ENCODE peak calls at places on chromosomes 3 and 15, in nine cellular contexts. V is adrenal gland, R is transverse colon, T is Peyer's patch, W is breast epithelium, O is body of pancreas, C is stomach, G is ovary, M is prostate gland. X is an unnamed sample. For H3K4me1, the result is how much of the 10 kb centered on the place peaks cover.

GRCh38 chr3:38150780-38151528 is 12.5 kb downstream of the MYD88 start:
- DNase-seq in O (no peak), W (no peak), V (no peak), T (peak), M (no peak), G (no peak), C (no peak), R (no peak), X (no peak)

GRCh38 chr3:175475765-175476164 is 616.6 kb downstream of the NAALADL2 start:
- DNase-seq in T (no peak), C (no peak), O (no peak), V (no peak), R (no peak), G (no peak), M (no peak), W (no peak), X (no peak)

GRCh38 chr3:52820741-52821140 is 9.7 kb downstream of the ITIH4 start:
- DNase-seq in C (no peak), O (peak), T (no peak), G (no peak), V (no peak), R (no peak), M (no peak), W (no peak), X (no peak)

GRCh38 chr3:145798005-145798404 is 363.0 kb downstream of the PLOD2 start:
- DNase-seq in C (peak), M (no peak), T (no peak), W (no peak), G (no peak), O (peak), R (no peak), V (no peak), X (no peak)

GRCh38 chr3:16545413-16546185 is 32.1 kb upstream of the RFTN1 start:
- DNase-seq in C (no peak), T (no peak), R (no peak), O (no peak), G (no peak), M (no peak), V (no peak), W (no peak), X (no peak)

GRCh38 chr15:50138391-50138790 is 19.4 kb upstream of the ATP8B4 start:
- DNase-seq in V (no peak), T (no peak), C (no peak), M (no peak), O (no peak), G (no peak), W (no peak), R (no peak), X (no peak)

GRCh38 chr3:99925584-99925983 is 107.9 kb downstream of the CMSS1 start:
- DNase-seq in R (peak), T (no peak), C (peak), M (peak), W (no peak), V (peak), G (peak), O (peak), X (no peak)

GRCh38 chr3:120098710-120099109 is 4.5 kb upstream of the GSK3B start:
- DNase-seq in M (peak), O (no peak), G (no peak), C (no peak), W (no peak), V (no peak), R (no peak), T (no peak), X (no peak)

GRCh38 chr3:144564011-144564410 is 592.4 kb downstream of the DIPK2A start:
- DNase-seq in C (no peak), M (no peak), V (no peak), T (no peak), W (no peak), O (no peak), R (no peak), G (no peak), X (no peak)

GRCh38 chr15:31392761-31393401 is 66.2 kb downstream of the KLF13 start:
- DNase-seq in G (no peak), T (no peak), R (peak), V (peak), O (peak), C (peak), M (no peak), W (no peak), X (no peak)

GRCh38 chr3:128222771-128223386 is 69.6 kb downstream of the EEFSEC start:
- DNase-seq in R (no peak), W (no peak), O (no peak), T (no peak), M (no peak), G (no peak), C (no peak), V (no peak), X (no peak)

GRCh38 chr3:133926736-133927542 is 31.3 kb upstream of the RAB6B start:
- DNase-seq in R (no peak), V (no peak), M (no peak), C (no peak), W (no peak), G (no peak), T (no peak), O (peak), X (peak)

DNA sequence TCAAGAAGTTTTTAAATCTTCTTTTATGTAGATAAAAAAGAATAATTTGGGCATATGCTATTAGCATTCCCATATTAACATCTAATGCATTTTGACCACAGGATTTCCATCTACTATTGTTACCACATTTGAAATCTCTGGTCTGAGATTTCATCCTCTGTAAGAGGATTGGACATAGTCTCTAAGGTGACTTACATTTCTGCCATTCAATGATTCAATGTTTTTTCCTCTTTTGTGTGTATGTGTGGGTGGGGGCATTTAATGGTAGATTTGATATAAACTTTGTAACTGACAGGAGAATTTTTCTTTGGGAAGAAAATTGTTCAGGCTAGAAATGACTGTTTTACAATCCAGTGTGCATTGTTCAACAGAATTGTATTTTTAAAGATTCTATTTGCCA is 307.2 kb upstream of the RBMS3 start:
- DNase-seq in V (no peak), G (no peak), R (no peak), W (no peak), O (no peak), C (no peak), M (no peak), T (no peak), X (no peak)
- TF ChIP-seq POLR2A in V (no peak), G (no peak), R (no peak), W (no peak), O (no peak), C (no peak), M (no peak), T (no peak), X (no peak)

GRCh38 chr15:43748376-43748775 is 2.1 kb downstream of the PDIA3 start:
- DNase-seq in G (no peak), W (no peak), V (no peak), T (no peak), R (no peak), M (no peak), C (no peak), O (no peak), X (no peak)

GRCh38 chr15:43751885-43752284 is 5.6 kb downstream of the PDIA3 start:
- DNase-seq in O (no peak), V (no peak), M (no peak), R (no peak), W (no peak), G (no peak), T (no peak), C (no peak), X (no peak)

DNA sequence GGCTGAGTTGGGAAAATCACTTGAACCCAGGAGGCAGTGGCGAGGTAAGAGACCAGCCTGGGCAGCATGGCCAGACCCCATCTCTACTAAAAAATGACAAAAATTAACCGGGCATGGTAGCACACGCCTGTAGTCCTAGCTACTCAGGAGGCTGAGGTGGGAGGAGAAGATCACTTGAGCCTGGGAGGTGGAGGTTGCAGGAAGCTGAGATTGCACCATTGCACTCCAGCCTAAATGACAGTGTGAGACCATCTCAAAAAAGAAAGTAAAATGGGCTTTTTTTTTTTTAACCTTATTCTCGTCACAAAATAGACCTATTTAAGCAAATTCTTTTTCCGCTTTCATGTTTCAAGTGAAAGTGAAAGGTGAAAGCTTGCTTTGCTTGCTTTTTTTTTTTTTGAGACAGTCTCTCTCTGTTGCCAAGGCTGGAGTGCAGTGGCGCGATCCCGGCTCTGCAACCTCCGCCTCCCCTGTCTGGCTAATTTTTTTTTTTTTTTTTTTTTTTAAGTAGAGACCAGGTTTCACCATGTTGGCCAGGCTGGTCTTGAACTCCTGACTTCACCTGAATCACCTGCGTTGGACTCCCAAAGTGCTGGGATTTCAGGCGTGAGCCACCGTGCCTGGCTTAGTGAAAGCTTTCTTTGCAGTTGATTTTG is 3.6 kb downstream of the PDIA3 start:
- DNase-seq in O (peak), C (peak), G (no peak), T (peak), R (no peak), V (no peak), M (no peak), W (no peak), X (no peak)
- H3K4me3 ChIP-seq in O (no peak), C (peak), G (no peak), T (peak), R (no peak), V (no peak), M (no peak), W (no peak), X (peak)

DNA sequence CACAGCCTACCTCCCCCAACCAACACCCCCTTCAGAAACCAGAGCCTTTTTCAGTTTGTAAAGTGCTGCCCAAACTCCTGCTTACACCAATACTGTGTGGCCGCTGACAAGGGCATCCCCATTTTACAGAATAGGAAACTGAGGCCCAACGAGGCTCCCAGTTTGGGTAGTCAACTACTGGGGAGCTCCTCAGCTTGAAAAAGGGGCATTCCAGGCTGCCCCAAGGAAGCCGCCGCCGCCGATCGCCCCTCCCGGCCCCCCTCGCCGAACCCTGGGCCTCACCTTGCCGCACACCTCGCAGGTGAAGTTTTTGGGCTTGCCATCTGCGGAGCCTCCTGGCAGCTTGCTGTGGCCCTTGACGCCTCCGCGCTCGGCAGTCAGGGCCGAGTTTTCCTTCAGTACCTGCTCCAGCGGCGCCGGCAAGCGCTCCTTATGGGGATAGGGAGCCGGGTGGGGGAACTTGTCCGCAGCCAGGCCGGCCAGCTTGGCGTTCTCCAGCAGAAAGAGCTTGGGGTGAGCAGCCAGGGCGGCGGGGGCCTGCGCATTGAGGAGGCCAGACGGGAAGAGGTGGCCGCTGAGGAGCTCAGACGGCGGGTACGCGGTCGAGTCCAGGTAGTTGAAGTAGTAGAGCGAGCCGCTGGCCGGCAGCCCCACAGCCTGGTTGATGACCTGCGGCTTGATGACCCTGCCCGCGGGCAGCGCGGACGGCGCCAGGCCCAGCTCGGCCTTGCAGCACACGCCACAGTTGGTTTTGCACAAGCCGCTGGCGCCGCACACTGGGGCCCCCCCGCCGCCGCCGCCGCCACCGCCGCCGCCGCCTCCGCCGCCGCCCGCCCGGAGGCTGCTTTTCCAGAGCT is 1.4 kb downstream of the FEZF2 start:
- DNase-seq in O (no peak), G (no peak), C (no peak), M (no peak), V (no peak), R (no peak), W (no peak), T (no peak), X (no peak)
- H3K4me1 ChIP-seq in O (under half), G (under half), C (under half), M (under half), V (under half), R (under half), W (under half), T (under half), X (half or more)

GRCh38 chr3:4979401-4980228 is at the start of gene BHLHE40:
- DNase-seq in T (no peak), M (no peak), C (no peak), W (no peak), G (no peak), R (peak), O (no peak), V (no peak), X (no peak)
- TF ChIP-seq POLR2A in T (peak), M (peak), C (no peak), W (peak), G (peak), R (peak), O (peak), V (peak), X (peak)

GRCh38 chr3:197355713-197356112 is 57.3 kb upstream of the DLG1 start:
- DNase-seq in M (no peak), V (no peak), T (no peak), C (no peak), O (no peak), R (no peak), W (no peak), G (no peak), X (no peak)

GRCh38 chr3:197356275-197356674 is 57.9 kb upstream of the DLG1 start:
- DNase-seq in R (peak), T (no peak), G (no peak), C (peak), M (peak), O (no peak), W (no peak), V (no peak), X (no peak)

GRCh38 chr3:197353001-197353866 is 54.8 kb upstream of the DLG1 start:
- DNase-seq in O (no peak), M (no peak), R (no peak), W (no peak), V (no peak), T (no peak), C (no peak), G (no peak), X (no peak)

GRCh38 chr3:197353867-197354180 is 55.4 kb upstream of the DLG1 start:
- DNase-seq in V (no peak), M (no peak), O (no peak), C (no peak), G (no peak), R (no peak), W (no peak), T (no peak), X (no peak)

DNA sequence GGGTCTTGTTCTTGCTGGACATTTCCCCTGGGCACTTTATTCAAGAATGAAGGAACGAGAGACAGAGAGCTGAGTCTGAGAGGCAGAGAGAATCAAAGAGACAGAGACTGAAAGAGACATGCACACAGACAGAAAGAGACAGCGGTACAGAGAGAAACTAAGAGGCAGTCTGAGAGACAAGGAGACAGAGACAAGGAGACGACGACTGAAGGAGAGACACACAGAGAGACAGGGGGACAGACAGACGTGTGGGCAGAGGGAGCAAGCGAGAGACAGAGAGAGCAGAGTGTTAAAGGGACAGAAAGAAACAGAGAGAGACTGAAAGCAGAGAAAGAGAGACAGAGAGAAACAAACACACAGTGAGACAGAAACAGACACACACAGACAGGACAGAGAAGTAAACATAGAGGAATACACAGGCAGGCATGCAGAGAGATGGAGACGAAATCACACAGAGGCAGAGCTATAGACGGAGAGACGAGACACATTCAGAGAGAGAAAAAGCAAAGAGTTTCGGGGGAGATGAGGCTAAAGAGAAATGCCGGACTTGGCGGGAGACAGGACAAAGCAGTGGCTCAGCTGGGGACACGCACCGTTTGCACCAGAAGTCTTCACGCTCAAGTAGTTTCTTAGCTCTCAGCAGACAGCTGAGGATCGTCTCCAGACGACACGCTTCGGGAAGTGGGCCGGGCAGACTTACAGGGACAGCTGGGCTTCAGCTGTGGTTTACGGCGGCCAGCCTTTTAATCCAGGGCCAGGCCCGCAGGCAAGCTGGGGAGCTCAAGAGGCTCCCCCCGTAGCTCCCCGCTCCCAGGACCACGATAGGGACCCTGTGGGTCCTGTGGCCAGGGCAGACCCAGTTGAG is 56.0 kb upstream of the DLG1 start:
- DNase-seq in R (peak), M (peak), W (no peak), V (no peak), G (peak), O (peak), C (peak), T (no peak), X (no peak)
- H3K4me3 ChIP-seq in R (no peak), M (no peak), W (no peak), V (no peak), G (no peak), O (no peak), C (peak), T (no peak), X (no peak)

DNA sequence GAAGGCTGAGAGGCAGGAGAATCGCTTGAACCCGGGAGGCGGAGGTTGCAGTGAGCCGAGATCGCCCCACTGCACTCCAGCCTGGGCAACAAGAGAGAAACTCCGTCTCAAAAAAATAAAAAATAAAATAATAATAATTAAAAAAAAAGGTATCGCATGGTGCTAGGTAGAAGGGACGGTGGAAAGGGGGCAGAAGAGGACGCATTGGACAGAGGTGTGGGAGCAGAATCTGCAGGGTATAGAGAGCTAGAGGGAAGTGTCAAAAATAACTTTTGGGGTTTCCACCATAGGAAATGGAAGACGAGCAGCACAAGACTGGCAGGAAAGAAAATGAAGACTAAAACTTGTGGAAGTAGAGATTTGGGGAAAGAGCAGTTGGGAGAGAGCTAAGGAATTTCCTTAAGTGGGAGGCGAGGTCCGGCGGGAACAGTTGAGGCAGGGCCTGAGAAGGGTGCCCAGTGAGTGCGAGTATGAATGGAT is 604 bp upstream of the MKRN2 start:
- DNase-seq in V (no peak), R (no peak), W (no peak), G (no peak), C (no peak), O (no peak), T (no peak), M (no peak), X (no peak)
- H3K4me1 ChIP-seq in V (under half), R (under half), W (under half), G (under half), C (under half), O (under half), T (under half), M (under half), X (half or more)

GRCh38 chr15:81323944-81324881 is at the start of gene STARD5:
- DNase-seq in W (peak), T (peak), V (peak), C (peak), M (peak), G (peak), O (peak), R (peak), X (peak)
- TF ChIP-seq POLR2A in W (peak), T (peak), V (peak), C (no peak), M (peak), G (peak), O (peak), R (peak), X (peak)